ENCODE peak calls at places on chromosomes 5 and 9, in eight cellular contexts. V is AG09309, U is AG10803, B is myocyte, H is cardiac muscle cell, W is tibial nerve, E is iris pigment epithelial cell, Q is fibroblast of lung. A is an unnamed sample.

GRCh38 chr5:177429248-177430045 is 3.0 kb downstream of the GRK6 start:
- DNase-seq in V (no peak), W (peak), B (no peak), U (no peak), H (no peak), Q (no peak), E (no peak), A (no peak)

GRCh38 chr9:137967280-137967943 is 89.8 kb downstream of the CACNA1B start:
- DNase-seq in U (no peak), E (no peak), H (no peak), V (no peak), W (no peak), B (no peak), Q (no peak), A (no peak)

GRCh38 chr5:157665467-157666085 is 5.8 kb upstream of the C5orf52 start:
- DNase-seq in V (peak), W (no peak), Q (peak), E (peak), B (peak), U (peak), H (no peak), A (peak)

GRCh38 chr5:1111727-1112289 is at the start of gene SLC12A7:
- DNase-seq in B (peak), H (peak), Q (peak), U (no peak), E (no peak), W (peak), V (no peak), A (peak)

GRCh38 chr5:30878751-30879150 is 314.7 kb upstream of the CDH6 start:
- DNase-seq in U (no peak), H (no peak), W (no peak), V (no peak), E (no peak), B (no peak), Q (no peak), A (no peak)

GRCh38 chr5:153783278-153783677 is 255.4 kb downstream of the FAM114A2 start:
- DNase-seq in W (no peak), H (no peak), Q (peak), B (no peak), U (no peak), V (no peak), E (no peak), A (no peak)

GRCh38 chr5:1246711-1247431 is 21.7 kb downstream of the SLC6A18 start:
- DNase-seq in H (peak), U (peak), V (no peak), Q (peak), W (no peak), E (peak), B (peak), A (peak)

GRCh38 chr9:127897194-127897692 is 2.2 kb downstream of the ST6GALNAC6 start:
- DNase-seq in Q (peak), U (peak), H (peak), V (no peak), E (peak), W (peak), B (peak), A (peak)

GRCh38 chr9:2354216-2354615 is 267.4 kb upstream of the VLDLR start:
- DNase-seq in W (no peak), B (no peak), Q (no peak), V (no peak), H (no peak), U (no peak), E (no peak), A (no peak)